ENCODE peak calls at places on chromosomes 16 and 17, in ten cellular contexts. One of them, this sample, is unnamed. For H3K9me3, the result is how much of the 10 kb centered on the place peaks cover.

GRCh38 chr17:76458580-76459490 is 5.9 kb upstream of the UBE2O start:
- DNase-seq in lower lobe of right lung: no peak
- DNase-seq in endodermal cell: peak
- DNase-seq in CD8-positive, alpha-beta memory T cell: no peak
- DNase-seq in tibial nerve: no peak
- DNase-seq in psoas muscle: no peak
- DNase-seq in mesenchymal stem cell: peak
- DNase-seq in cardiac muscle cell: peak
- DNase-seq in mammary epithelial cell: peak
- DNase-seq in BE2C: peak
- DNase-seq in this sample: no peak

GRCh38 chr17:63984651-63985386 is 12.1 kb upstream of the SCN4A start:
- DNase-seq in CD8-positive, alpha-beta memory T cell: peak
- DNase-seq in psoas muscle: peak
- DNase-seq in mesenchymal stem cell: peak
- DNase-seq in mammary epithelial cell: peak
- DNase-seq in endodermal cell: no peak
- DNase-seq in tibial nerve: peak
- DNase-seq in lower lobe of right lung: no peak
- DNase-seq in cardiac muscle cell: peak
- DNase-seq in BE2C: no peak
- DNase-seq in this sample: peak

GRCh38 chr16:63185235-63185780 is 1149.1 kb upstream of the CDH8 start:
- DNase-seq in lower lobe of right lung: no peak
- DNase-seq in mesenchymal stem cell: no peak
- DNase-seq in mammary epithelial cell: no peak
- DNase-seq in CD8-positive, alpha-beta memory T cell: no peak
- DNase-seq in psoas muscle: no peak
- DNase-seq in cardiac muscle cell: no peak
- DNase-seq in tibial nerve: no peak
- DNase-seq in endodermal cell: no peak
- DNase-seq in BE2C: no peak
- DNase-seq in this sample: no peak

GRCh38 chr17:80850817-80851216 is 140.8 kb upstream of the CHMP6 start:
- DNase-seq in endodermal cell: no peak
- DNase-seq in mesenchymal stem cell: no peak
- DNase-seq in psoas muscle: no peak
- DNase-seq in mammary epithelial cell: peak
- DNase-seq in tibial nerve: no peak
- DNase-seq in cardiac muscle cell: no peak
- DNase-seq in BE2C: no peak
- DNase-seq in CD8-positive, alpha-beta memory T cell: no peak
- DNase-seq in lower lobe of right lung: no peak
- DNase-seq in this sample: no peak

GRCh38 chr17:3536736-3537135 is 20.9 kb downstream of the TRPV3 start:
- DNase-seq in cardiac muscle cell: no peak
- DNase-seq in BE2C: no peak
- DNase-seq in mammary epithelial cell: no peak
- DNase-seq in endodermal cell: no peak
- DNase-seq in psoas muscle: no peak
- DNase-seq in tibial nerve: no peak
- DNase-seq in mesenchymal stem cell: peak
- DNase-seq in lower lobe of right lung: no peak
- DNase-seq in CD8-positive, alpha-beta memory T cell: no peak
- DNase-seq in this sample: no peak

GRCh38 chr17:75033346-75034235 is 13.2 kb downstream of the ATP5PD start:
- DNase-seq in endodermal cell: peak
- DNase-seq in psoas muscle: peak
- DNase-seq in BE2C: peak
- DNase-seq in mammary epithelial cell: peak
- DNase-seq in cardiac muscle cell: peak
- DNase-seq in tibial nerve: peak
- DNase-seq in CD8-positive, alpha-beta memory T cell: peak
- DNase-seq in mesenchymal stem cell: peak
- DNase-seq in lower lobe of right lung: peak
- DNase-seq in this sample: peak

GRCh38 chr17:71828182-71828596 is 292.6 kb upstream of the SOX9 start:
- DNase-seq in mammary epithelial cell: peak
- DNase-seq in CD8-positive, alpha-beta memory T cell: no peak
- DNase-seq in BE2C: peak
- DNase-seq in endodermal cell: peak
- DNase-seq in tibial nerve: no peak
- DNase-seq in psoas muscle: no peak
- DNase-seq in lower lobe of right lung: no peak
- DNase-seq in mesenchymal stem cell: no peak
- DNase-seq in cardiac muscle cell: peak
- DNase-seq in this sample: no peak

GRCh38 chr17:4314179-4314578 is 50.4 kb upstream of the ANKFY1 start:
- DNase-seq in mammary epithelial cell: no peak
- DNase-seq in cardiac muscle cell: no peak
- DNase-seq in BE2C: no peak
- DNase-seq in endodermal cell: no peak
- DNase-seq in psoas muscle: no peak
- DNase-seq in CD8-positive, alpha-beta memory T cell: no peak
- DNase-seq in mesenchymal stem cell: no peak
- DNase-seq in tibial nerve: no peak
- DNase-seq in lower lobe of right lung: no peak
- DNase-seq in this sample: no peak

GRCh38 chr17:70584255-70584654 is 414.9 kb downstream of the KCNJ2 start:
- DNase-seq in psoas muscle: no peak
- DNase-seq in endodermal cell: no peak
- DNase-seq in lower lobe of right lung: no peak
- DNase-seq in CD8-positive, alpha-beta memory T cell: no peak
- DNase-seq in mesenchymal stem cell: no peak
- DNase-seq in mammary epithelial cell: no peak
- DNase-seq in BE2C: no peak
- DNase-seq in cardiac muscle cell: no peak
- DNase-seq in tibial nerve: no peak
- DNase-seq in this sample: no peak

GRCh38 chr16:8944113-8944765 is 19.5 kb downstream of the USP7 start:
- DNase-seq in mammary epithelial cell: no peak
- DNase-seq in endodermal cell: peak
- DNase-seq in psoas muscle: no peak
- DNase-seq in tibial nerve: no peak
- DNase-seq in cardiac muscle cell: no peak
- DNase-seq in BE2C: no peak
- DNase-seq in mesenchymal stem cell: no peak
- DNase-seq in lower lobe of right lung: no peak
- DNase-seq in CD8-positive, alpha-beta memory T cell: no peak
- DNase-seq in this sample: no peak

GRCh38 chr16:3311496-3311895 is 6.2 kb downstream of the ZNF75A start:
- DNase-seq in BE2C: no peak
- DNase-seq in endodermal cell: no peak
- DNase-seq in cardiac muscle cell: no peak
- DNase-seq in tibial nerve: no peak
- DNase-seq in lower lobe of right lung: no peak
- DNase-seq in mesenchymal stem cell: no peak
- DNase-seq in CD8-positive, alpha-beta memory T cell: no peak
- DNase-seq in psoas muscle: no peak
- DNase-seq in mammary epithelial cell: no peak
- DNase-seq in this sample: no peak
- H3K9me3 ChIP-seq in BE2C: under half
- H3K9me3 ChIP-seq in endodermal cell: half or more
- H3K9me3 ChIP-seq in cardiac muscle cell: under half
- H3K9me3 ChIP-seq in tibial nerve: half or more
- H3K9me3 ChIP-seq in lower lobe of right lung: half or more
- H3K9me3 ChIP-seq in mesenchymal stem cell: half or more
- H3K9me3 ChIP-seq in CD8-positive, alpha-beta memory T cell: half or more
- H3K9me3 ChIP-seq in psoas muscle: half or more
- H3K9me3 ChIP-seq in mammary epithelial cell: under half
- H3K9me3 ChIP-seq in this sample: under half

GRCh38 chr16:35725949-35726348 is 2266.5 kb downstream of the TP53TG3F start:
- DNase-seq in endodermal cell: no peak
- DNase-seq in BE2C: no peak
- DNase-seq in mesenchymal stem cell: no peak
- DNase-seq in lower lobe of right lung: no peak
- DNase-seq in cardiac muscle cell: no peak
- DNase-seq in mammary epithelial cell: no peak
- DNase-seq in CD8-positive, alpha-beta memory T cell: no peak
- DNase-seq in tibial nerve: no peak
- DNase-seq in psoas muscle: no peak
- DNase-seq in this sample: no peak

GRCh38 chr16:35730251-35730650 is 2270.8 kb downstream of the TP53TG3F start:
- DNase-seq in psoas muscle: no peak
- DNase-seq in BE2C: no peak
- DNase-seq in CD8-positive, alpha-beta memory T cell: no peak
- DNase-seq in mammary epithelial cell: no peak
- DNase-seq in endodermal cell: no peak
- DNase-seq in lower lobe of right lung: no peak
- DNase-seq in mesenchymal stem cell: no peak
- DNase-seq in cardiac muscle cell: no peak
- DNase-seq in tibial nerve: no peak
- DNase-seq in this sample: no peak

GRCh38 chr16:35724551-35724950 is 2265.1 kb downstream of the TP53TG3F start:
- DNase-seq in BE2C: no peak
- DNase-seq in CD8-positive, alpha-beta memory T cell: no peak
- DNase-seq in lower lobe of right lung: no peak
- DNase-seq in endodermal cell: no peak
- DNase-seq in psoas muscle: no peak
- DNase-seq in mesenchymal stem cell: no peak
- DNase-seq in mammary epithelial cell: no peak
- DNase-seq in cardiac muscle cell: no peak
- DNase-seq in tibial nerve: no peak
- DNase-seq in this sample: no peak
- H3K9me3 ChIP-seq in BE2C: under half
- H3K9me3 ChIP-seq in CD8-positive, alpha-beta memory T cell: under half
- H3K9me3 ChIP-seq in lower lobe of right lung: under half
- H3K9me3 ChIP-seq in endodermal cell: half or more
- H3K9me3 ChIP-seq in psoas muscle: under half
- H3K9me3 ChIP-seq in mesenchymal stem cell: under half
- H3K9me3 ChIP-seq in mammary epithelial cell: under half
- H3K9me3 ChIP-seq in cardiac muscle cell: under half
- H3K9me3 ChIP-seq in tibial nerve: half or more
- H3K9me3 ChIP-seq in this sample: under half

GRCh38 chr16:64627781-64628180 is 494.1 kb downstream of the CDH11 start:
- DNase-seq in CD8-positive, alpha-beta memory T cell: no peak
- DNase-seq in mesenchymal stem cell: no peak
- DNase-seq in tibial nerve: no peak
- DNase-seq in cardiac muscle cell: no peak
- DNase-seq in BE2C: no peak
- DNase-seq in psoas muscle: no peak
- DNase-seq in lower lobe of right lung: no peak
- DNase-seq in endodermal cell: no peak
- DNase-seq in mammary epithelial cell: no peak
- DNase-seq in this sample: no peak

GRCh38 chr16:64621616-64622015 is 500.2 kb downstream of the CDH11 start:
- DNase-seq in BE2C: no peak
- DNase-seq in psoas muscle: no peak
- DNase-seq in mesenchymal stem cell: no peak
- DNase-seq in lower lobe of right lung: no peak
- DNase-seq in CD8-positive, alpha-beta memory T cell: no peak
- DNase-seq in tibial nerve: no peak
- DNase-seq in mammary epithelial cell: no peak
- DNase-seq in endodermal cell: no peak
- DNase-seq in cardiac muscle cell: no peak
- DNase-seq in this sample: no peak

GRCh38 chr16:64629622-64630021 is 492.2 kb downstream of the CDH11 start:
- DNase-seq in mesenchymal stem cell: peak
- DNase-seq in cardiac muscle cell: no peak
- DNase-seq in endodermal cell: no peak
- DNase-seq in tibial nerve: no peak
- DNase-seq in psoas muscle: no peak
- DNase-seq in BE2C: no peak
- DNase-seq in CD8-positive, alpha-beta memory T cell: no peak
- DNase-seq in mammary epithelial cell: no peak
- DNase-seq in lower lobe of right lung: no peak
- DNase-seq in this sample: no peak

GRCh38 chr16:64626771-64627170 is 495.1 kb downstream of the CDH11 start:
- DNase-seq in endodermal cell: no peak
- DNase-seq in cardiac muscle cell: peak
- DNase-seq in lower lobe of right lung: no peak
- DNase-seq in mesenchymal stem cell: peak
- DNase-seq in BE2C: peak
- DNase-seq in mammary epithelial cell: no peak
- DNase-seq in tibial nerve: no peak
- DNase-seq in psoas muscle: no peak
- DNase-seq in CD8-positive, alpha-beta memory T cell: no peak
- DNase-seq in this sample: no peak

GRCh38 chr16:64627288-64627687 is 494.6 kb downstream of the CDH11 start:
- DNase-seq in endodermal cell: peak
- DNase-seq in mesenchymal stem cell: no peak
- DNase-seq in cardiac muscle cell: peak
- DNase-seq in CD8-positive, alpha-beta memory T cell: no peak
- DNase-seq in tibial nerve: no peak
- DNase-seq in lower lobe of right lung: no peak
- DNase-seq in mammary epithelial cell: no peak
- DNase-seq in BE2C: peak
- DNase-seq in psoas muscle: no peak
- DNase-seq in this sample: no peak
- H3K9me3 ChIP-seq in endodermal cell: under half
- H3K9me3 ChIP-seq in mesenchymal stem cell: under half
- H3K9me3 ChIP-seq in cardiac muscle cell: under half
- H3K9me3 ChIP-seq in CD8-positive, alpha-beta memory T cell: under half
- H3K9me3 ChIP-seq in tibial nerve: under half
- H3K9me3 ChIP-seq in lower lobe of right lung: under half
- H3K9me3 ChIP-seq in mammary epithelial cell: under half
- H3K9me3 ChIP-seq in BE2C: under half
- H3K9me3 ChIP-seq in psoas muscle: under half
- H3K9me3 ChIP-seq in this sample: under half

GRCh38 chr17:57387575-57387974 is 131.3 kb downstream of the MSI2 start:
- DNase-seq in lower lobe of right lung: no peak
- DNase-seq in psoas muscle: no peak
- DNase-seq in endodermal cell: no peak
- DNase-seq in mammary epithelial cell: no peak
- DNase-seq in CD8-positive, alpha-beta memory T cell: no peak
- DNase-seq in mesenchymal stem cell: no peak
- DNase-seq in BE2C: no peak
- DNase-seq in tibial nerve: no peak
- DNase-seq in cardiac muscle cell: no peak
- DNase-seq in this sample: no peak
- H3K9me3 ChIP-seq in lower lobe of right lung: under half
- H3K9me3 ChIP-seq in psoas muscle: under half
- H3K9me3 ChIP-seq in endodermal cell: under half
- H3K9me3 ChIP-seq in mammary epithelial cell: under half
- H3K9me3 ChIP-seq in CD8-positive, alpha-beta memory T cell: under half
- H3K9me3 ChIP-seq in mesenchymal stem cell: under half
- H3K9me3 ChIP-seq in BE2C: under half
- H3K9me3 ChIP-seq in tibial nerve: under half
- H3K9me3 ChIP-seq in cardiac muscle cell: under half
- H3K9me3 ChIP-seq in this sample: under half

DNA sequence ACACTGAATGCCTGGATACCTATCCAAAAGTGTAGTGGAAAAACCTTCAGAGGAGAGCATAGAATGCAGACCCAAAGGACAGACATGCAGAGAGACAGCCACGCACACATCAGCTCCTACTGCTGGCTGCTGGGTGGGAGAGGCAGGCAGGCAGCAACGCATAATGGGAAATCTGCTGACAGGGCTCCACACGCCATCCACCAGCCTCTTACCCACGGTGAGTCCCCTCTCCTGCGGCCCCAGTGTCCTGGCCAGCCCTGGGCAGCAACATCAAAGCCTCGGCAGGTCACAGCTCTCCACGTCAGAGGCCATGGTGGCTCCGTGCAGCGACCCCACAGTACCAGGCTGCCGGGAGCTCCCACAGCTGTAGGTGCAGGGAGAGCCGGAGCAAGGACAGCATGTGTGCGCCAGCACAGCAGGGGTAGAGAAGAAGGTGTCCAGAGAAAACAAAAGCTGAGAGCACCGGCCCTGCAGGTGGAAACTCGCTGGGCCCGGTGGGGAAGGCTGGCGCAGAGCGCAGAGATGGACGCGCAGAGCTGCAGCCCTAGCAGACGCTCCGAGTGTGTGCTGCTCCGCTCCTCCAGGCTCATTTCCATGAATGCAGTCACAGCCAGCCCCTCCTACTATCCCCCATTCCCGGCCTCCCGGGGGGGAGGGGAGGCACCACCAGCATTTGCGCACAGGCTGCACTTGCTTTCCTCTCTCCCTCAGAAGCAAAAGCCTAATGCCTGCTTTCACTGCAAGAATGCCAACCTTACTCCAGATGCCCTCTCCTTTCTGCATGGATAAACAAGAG is 58.9 kb downstream of the CYTH1 start:
- DNase-seq in BE2C: peak
- DNase-seq in CD8-positive, alpha-beta memory T cell: no peak
- DNase-seq in mesenchymal stem cell: peak
- DNase-seq in lower lobe of right lung: no peak
- DNase-seq in cardiac muscle cell: peak
- DNase-seq in tibial nerve: no peak
- DNase-seq in mammary epithelial cell: no peak
- DNase-seq in endodermal cell: peak
- DNase-seq in psoas muscle: peak
- DNase-seq in this sample: no peak
- H3K9me3 ChIP-seq in BE2C: under half
- H3K9me3 ChIP-seq in CD8-positive, alpha-beta memory T cell: under half
- H3K9me3 ChIP-seq in mesenchymal stem cell: under half
- H3K9me3 ChIP-seq in lower lobe of right lung: under half
- H3K9me3 ChIP-seq in cardiac muscle cell: under half
- H3K9me3 ChIP-seq in tibial nerve: under half
- H3K9me3 ChIP-seq in mammary epithelial cell: under half
- H3K9me3 ChIP-seq in endodermal cell: under half
- H3K9me3 ChIP-seq in psoas muscle: under half
- H3K9me3 ChIP-seq in this sample: under half

This sample was measured in T-helper 17 cell.